ENCODE peak calls at places on chromosomes 5 and 9, in nine cellular contexts. T, Q, H, G, N, W, C, U and B are unnamed samples.

GRCh38 chr9:129840024-129840423 is 4.8 kb downstream of the USP20 start:
- DNase-seq in T (no peak), Q (no peak), H (no peak), G (no peak), N (no peak), W (no peak), C (no peak), U (no peak), B (no peak)

GRCh38 chr5:55993013-55993412 is 1.8 kb downstream of the IL6ST start:
- DNase-seq in T (no peak), Q (no peak), H (no peak), G (no peak), N (peak), W (no peak), C (peak), U (no peak), B (peak)

GRCh38 chr5:146331257-146331822 is 7.3 kb upstream of the POU4F3 start:
- DNase-seq in T (no peak), Q (no peak), H (no peak), G (no peak), N (no peak), W (no peak), C (no peak), U (no peak), B (no peak)

GRCh38 chr5:136040746-136041415 is 12.1 kb downstream of the TGFBI start:
- DNase-seq in T (no peak), Q (no peak), H (no peak), G (no peak), N (no peak), W (no peak), C (peak), U (no peak), B (no peak)

GRCh38 chr5:162268694-162269481 is 201.3 kb downstream of the GABRG2 start:
- DNase-seq in T (no peak), Q (no peak), H (no peak), G (no peak), N (no peak), W (no peak), C (no peak), U (no peak), B (no peak)

GRCh38 chr5:9710069-9710468 is 79.9 kb upstream of the TAS2R1 start:
- DNase-seq in T (no peak), Q (no peak), H (no peak), G (no peak), N (no peak), W (no peak), C (no peak), U (no peak), B (no peak)

GRCh38 chr9:104209387-104209786 is 115.3 kb downstream of the SMC2 start:
- DNase-seq in T (no peak), Q (no peak), H (no peak), G (no peak), N (no peak), W (no peak), C (no peak), U (no peak), B (no peak)

GRCh38 chr5:148697177-148697820 is 43.0 kb upstream of the HTR4 start:
- DNase-seq in T (no peak), Q (no peak), H (peak), G (peak), N (peak), W (peak), C (peak), U (peak), B (peak)

GRCh38 chr5:92644271-92644886 is 936.6 kb downstream of the NR2F1-AS1 start:
- DNase-seq in T (no peak), Q (no peak), H (no peak), G (peak), N (no peak), W (no peak), C (no peak), U (no peak), B (peak)

GRCh38 chr5:134020188-134020587 is 15.4 kb upstream of the VDAC1 start:
- DNase-seq in T (no peak), Q (no peak), H (no peak), G (peak), N (no peak), W (no peak), C (no peak), U (no peak), B (no peak)

GRCh38 chr5:150075806-150076205 is 10.5 kb downstream of the CSF1R start:
- DNase-seq in T (no peak), Q (no peak), H (no peak), G (no peak), N (no peak), W (no peak), C (peak), U (no peak), B (no peak)

GRCh38 chr9:130902204-130903185 is 5.9 kb upstream of the QRFP start:
- DNase-seq in T (no peak), Q (no peak), H (no peak), G (no peak), N (no peak), W (no peak), C (no peak), U (no peak), B (no peak)

GRCh38 chr5:97544279-97545077 is 361.4 kb upstream of the RIOK2 start:
- DNase-seq in T (no peak), Q (no peak), H (no peak), G (no peak), N (peak), W (no peak), C (peak), U (no peak), B (no peak)

GRCh38 chr5:139814704-139815280 is 19.2 kb downstream of the PSD2 start:
- DNase-seq in T (peak), Q (no peak), H (no peak), G (no peak), N (no peak), W (no peak), C (no peak), U (no peak), B (no peak)

GRCh38 chr9:95623614-95624013 is 106.8 kb upstream of the PTCH1 start:
- DNase-seq in T (no peak), Q (no peak), H (no peak), G (no peak), N (no peak), W (no peak), C (no peak), U (no peak), B (no peak)

GRCh38 chr5:78803386-78803785 is 154.8 kb upstream of the LHFPL2 start:
- DNase-seq in T (no peak), Q (peak), H (peak), G (no peak), N (peak), W (peak), C (peak), U (no peak), B (peak)

GRCh38 chr5:123699571-123699970 is 187.6 kb downstream of the CSNK1G3 start:
- DNase-seq in T (no peak), Q (no peak), H (no peak), G (no peak), N (no peak), W (no peak), C (peak), U (no peak), B (no peak)

GRCh38 chr5:123701511-123702200 is 189.7 kb downstream of the CSNK1G3 start:
- DNase-seq in T (no peak), Q (no peak), H (no peak), G (no peak), N (no peak), W (peak), C (no peak), U (no peak), B (no peak)

GRCh38 chr5:123700624-123701023 is 188.6 kb downstream of the CSNK1G3 start:
- DNase-seq in T (no peak), Q (peak), H (no peak), G (peak), N (peak), W (peak), C (peak), U (peak), B (peak)

GRCh38 chr5:123696948-123697347 is 185.0 kb downstream of the CSNK1G3 start:
- DNase-seq in T (no peak), Q (peak), H (peak), G (no peak), N (peak), W (no peak), C (peak), U (no peak), B (peak)
- TF ChIP-seq CTCF in T (no peak), Q (no peak), H (no peak), G (no peak), N (no peak), W (no peak), C (no peak), U (no peak), B (no peak)

GRCh38 chr5:178119915-178120660 is 6.8 kb downstream of the N4BP3 start:
- DNase-seq in T (no peak), Q (no peak), H (no peak), G (no peak), N (no peak), W (no peak), C (no peak), U (no peak), B (no peak)

GRCh38 chr5:178120661-178121357 is 7.5 kb downstream of the N4BP3 start:
- DNase-seq in T (peak), Q (peak), H (no peak), G (peak), N (peak), W (peak), C (peak), U (peak), B (peak)

GRCh38 chr5:178123094-178123986 is 7.5 kb upstream of the RMND5B start:
- DNase-seq in T (peak), Q (no peak), H (no peak), G (no peak), N (no peak), W (no peak), C (no peak), U (no peak), B (no peak)

GRCh38 chr5:178122346-178122745 is 8.5 kb upstream of the RMND5B start:
- DNase-seq in T (no peak), Q (no peak), H (no peak), G (no peak), N (no peak), W (no peak), C (no peak), U (no peak), B (no peak)

GRCh38 chr5:178121450-178122276 is 8.3 kb downstream of the N4BP3 start:
- DNase-seq in T (peak), Q (no peak), H (no peak), G (no peak), N (peak), W (no peak), C (no peak), U (no peak), B (peak)
- H3K4me3 ChIP-seq in T (no peak), Q (peak), H (no peak), G (no peak), N (no peak), W (no peak), C (peak), U (no peak), B (no peak)

GRCh38 chr9:114677418-114677817 is 4.6 kb downstream of the TEX48 start:
- DNase-seq in T (peak), Q (no peak), H (no peak), G (peak), N (peak), W (peak), C (peak), U (peak), B (peak)

GRCh38 chr9:114678130-114678529 is 3.9 kb downstream of the TEX48 start:
- DNase-seq in T (no peak), Q (no peak), H (no peak), G (no peak), N (no peak), W (no peak), C (no peak), U (no peak), B (no peak)

GRCh38 chr9:114674076-114674797 is 7.8 kb downstream of the TEX48 start:
- DNase-seq in T (no peak), Q (no peak), H (no peak), G (no peak), N (no peak), W (peak), C (no peak), U (no peak), B (no peak)

GRCh38 chr9:114671605-114672004 is 10.4 kb downstream of the TEX48 start:
- DNase-seq in T (no peak), Q (no peak), H (no peak), G (no peak), N (no peak), W (no peak), C (no peak), U (peak), B (no peak)

DNA sequence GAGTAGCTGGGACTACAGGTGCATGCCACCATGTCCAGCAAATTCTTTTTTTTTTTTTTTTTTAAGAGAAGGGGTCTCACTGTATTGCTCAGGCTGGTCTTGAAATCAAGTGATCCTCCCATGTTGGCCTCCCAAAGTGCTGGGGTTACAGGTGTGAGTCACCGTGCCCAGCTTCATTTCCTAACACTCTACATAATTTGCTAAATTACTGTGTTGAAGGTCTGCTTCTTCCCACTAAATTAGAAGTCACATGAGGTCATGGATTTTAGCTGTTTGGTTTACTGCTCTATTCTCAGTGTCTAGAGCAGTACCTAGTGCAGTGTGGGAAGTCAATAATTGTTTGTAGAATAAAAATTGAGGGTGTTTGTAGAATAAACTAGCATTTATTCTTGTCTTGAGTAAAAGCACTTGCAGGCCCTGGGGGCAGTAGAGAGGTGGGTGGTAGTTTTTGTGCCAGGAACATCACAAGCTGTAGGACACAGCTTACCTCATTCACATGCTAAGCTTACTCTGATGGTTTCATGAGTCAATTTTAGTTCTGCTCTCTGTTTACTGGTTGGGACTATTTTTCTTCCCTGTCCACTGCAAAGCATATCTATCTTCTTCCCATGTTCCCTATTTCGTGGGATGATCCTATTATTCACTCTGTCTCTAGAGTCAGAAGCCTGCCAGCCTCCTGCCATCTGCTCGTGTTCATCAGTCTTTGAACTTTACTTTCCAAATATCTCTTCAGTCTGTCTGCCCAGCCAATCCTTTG is 7.0 kb downstream of the TEX48 start:
- DNase-seq in T (no peak), Q (no peak), H (no peak), G (no peak), N (peak), W (peak), C (peak), U (no peak), B (no peak)
- TF ChIP-seq CTCF in T (no peak), Q (no peak), H (no peak), G (no peak), N (no peak), W (no peak), C (no peak), U (peak), B (no peak)

DNA sequence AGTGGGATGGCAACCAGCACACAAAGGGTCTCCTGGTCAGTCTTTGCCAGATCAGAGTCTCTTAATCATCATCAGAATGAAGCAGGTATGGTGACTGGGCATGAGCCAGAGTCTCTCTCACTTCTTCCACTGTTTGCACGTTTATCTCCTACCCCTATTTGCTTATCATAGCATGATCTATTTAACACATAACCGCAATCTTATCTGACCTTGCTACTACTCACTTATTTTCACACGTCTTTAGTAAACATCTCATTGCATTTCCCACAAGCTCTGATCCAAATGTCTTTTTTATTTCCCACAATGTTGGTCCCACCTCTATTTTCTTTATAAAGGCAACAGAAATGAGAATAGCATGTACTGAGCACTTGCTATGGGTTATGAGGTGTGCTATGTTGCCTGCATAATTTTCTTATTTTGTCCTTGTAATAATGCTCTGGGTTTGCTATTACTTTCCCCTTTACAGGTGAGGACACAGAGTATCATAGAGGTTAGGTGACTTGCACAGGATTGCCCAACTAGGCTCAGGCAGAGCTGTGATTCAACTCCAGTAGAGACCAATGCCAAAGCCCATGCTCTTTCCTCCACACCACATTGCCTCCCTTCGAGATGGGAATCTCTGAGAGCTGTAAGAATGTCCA is 39.7 kb upstream of the IL7R start:
- DNase-seq in T (no peak), Q (no peak), H (no peak), G (no peak), N (no peak), W (no peak), C (no peak), U (no peak), B (no peak)
- H3K4me3 ChIP-seq in T (no peak), Q (no peak), H (no peak), G (no peak), N (no peak), W (no peak), C (no peak), U (no peak), B (no peak)

DNA sequence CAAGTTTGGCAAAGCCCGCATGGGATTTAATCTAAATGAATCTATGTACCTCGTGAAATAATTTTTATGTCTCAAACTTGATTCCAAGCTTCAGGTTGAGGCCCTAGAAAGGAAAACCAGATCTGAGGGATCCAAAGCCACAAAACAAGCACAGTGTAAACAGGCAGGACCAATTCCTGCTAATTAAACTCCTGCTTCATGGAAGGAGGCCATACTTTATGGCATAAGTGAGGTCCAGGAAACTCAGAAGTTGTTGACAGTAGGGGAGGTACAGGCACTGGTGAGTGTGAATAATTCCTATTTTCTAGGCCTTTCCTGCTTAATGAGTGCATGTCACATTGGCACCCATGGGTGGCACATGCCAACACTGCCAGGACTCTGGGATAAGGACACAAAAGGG is 648.6 kb upstream of the SGCD start:
- DNase-seq in T (no peak), Q (no peak), H (no peak), G (no peak), N (no peak), W (no peak), C (no peak), U (no peak), B (no peak)
- TF ChIP-seq CTCF in T (no peak), Q (no peak), H (no peak), G (no peak), N (no peak), W (no peak), C (no peak), U (no peak), B (no peak)

GRCh38 chr9:81682797-81683196 is 6.5 kb downstream of the TLE1 start:
- DNase-seq in T (no peak), Q (no peak), H (no peak), G (no peak), N (no peak), W (peak), C (no peak), U (peak), B (peak)

GRCh38 chr9:81680506-81680905 is 8.8 kb downstream of the TLE1 start:
- DNase-seq in T (no peak), Q (no peak), H (no peak), G (no peak), N (no peak), W (no peak), C (no peak), U (no peak), B (no peak)

GRCh38 chr9:81682177-81682576 is 7.2 kb downstream of the TLE1 start:
- DNase-seq in T (no peak), Q (no peak), H (no peak), G (no peak), N (no peak), W (no peak), C (no peak), U (no peak), B (no peak)

GRCh38 chr9:81683704-81684103 is 5.6 kb downstream of the TLE1 start:
- DNase-seq in T (no peak), Q (no peak), H (no peak), G (no peak), N (no peak), W (no peak), C (no peak), U (no peak), B (no peak)

DNA sequence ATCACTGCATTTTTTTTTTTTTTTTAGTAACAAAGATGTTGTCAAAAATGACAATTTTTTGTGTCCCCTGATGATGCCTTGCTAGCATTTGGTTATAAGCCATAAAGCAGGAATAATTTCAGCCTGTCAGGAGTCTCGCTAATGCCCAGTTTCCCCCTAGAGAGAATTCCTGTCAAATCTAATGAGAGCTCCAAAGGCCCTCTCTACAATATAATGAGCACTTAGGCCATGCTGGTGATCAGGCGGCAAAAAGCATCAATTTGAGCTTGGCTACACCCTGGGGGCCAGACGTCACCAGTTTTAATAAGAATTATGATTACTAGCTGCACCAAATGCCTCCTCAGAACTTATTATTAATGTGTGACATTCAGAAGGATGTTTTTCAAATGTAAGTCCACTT is 6.1 kb downstream of the TLE1 start:
- DNase-seq in T (no peak), Q (no peak), H (no peak), G (no peak), N (no peak), W (no peak), C (no peak), U (no peak), B (no peak)
- H3K4me3 ChIP-seq in T (no peak), Q (peak), H (peak), G (no peak), N (no peak), W (no peak), C (no peak), U (no peak), B (no peak)

GRCh38 chr9:99104459-99105151 is at the start of gene TGFBR1:
- DNase-seq in T (peak), Q (peak), H (peak), G (peak), N (peak), W (peak), C (peak), U (peak), B (peak)
- TF ChIP-seq CTCF in T (no peak), Q (no peak), H (peak), G (no peak), N (no peak), W (no peak), C (no peak), U (no peak), B (no peak)